ENCODE peak calls at places on chromosomes 12 and 14, in seven cellular contexts. One of them, this sample, is unnamed.

GRCh38 chr12:53713516-53713915 is 13.7 kb downstream of the CALCOCO1 start:
- DNase-seq in HFF-Myc: no peak
- DNase-seq in fibroblast of lung: no peak
- DNase-seq in foreskin fibroblast: no peak
- DNase-seq in heart left ventricle: no peak
- DNase-seq in mucosa of descending colon: no peak
- DNase-seq in body of pancreas: no peak
- DNase-seq in this sample: no peak

GRCh38 chr14:101561145-101561896 is at the start of gene DIO3:
- DNase-seq in heart left ventricle: no peak
- DNase-seq in HFF-Myc: no peak
- DNase-seq in foreskin fibroblast: peak
- DNase-seq in mucosa of descending colon: peak
- DNase-seq in fibroblast of lung: peak
- DNase-seq in body of pancreas: peak
- DNase-seq in this sample: no peak

GRCh38 chr14:106141242-106142220 is 615.1 kb downstream of the TMEM121 start:
- DNase-seq in heart left ventricle: no peak
- DNase-seq in foreskin fibroblast: no peak
- DNase-seq in mucosa of descending colon: no peak
- DNase-seq in HFF-Myc: no peak
- DNase-seq in body of pancreas: no peak
- DNase-seq in fibroblast of lung: no peak
- DNase-seq in this sample: no peak

GRCh38 chr12:88836156-88836555 is 255.9 kb upstream of the KITLG start:
- DNase-seq in fibroblast of lung: no peak
- DNase-seq in body of pancreas: no peak
- DNase-seq in HFF-Myc: no peak
- DNase-seq in foreskin fibroblast: peak
- DNase-seq in heart left ventricle: no peak
- DNase-seq in mucosa of descending colon: no peak
- DNase-seq in this sample: no peak

GRCh38 chr14:68950111-68950510 is 29.0 kb downstream of the ACTN1 start:
- DNase-seq in foreskin fibroblast: peak
- DNase-seq in fibroblast of lung: peak
- DNase-seq in body of pancreas: no peak
- DNase-seq in HFF-Myc: no peak
- DNase-seq in heart left ventricle: peak
- DNase-seq in mucosa of descending colon: no peak
- DNase-seq in this sample: no peak

GRCh38 chr12:108299980-108300696 is 39.0 kb downstream of the CMKLR1 start:
- DNase-seq in fibroblast of lung: no peak
- DNase-seq in mucosa of descending colon: no peak
- DNase-seq in body of pancreas: no peak
- DNase-seq in HFF-Myc: no peak
- DNase-seq in foreskin fibroblast: no peak
- DNase-seq in heart left ventricle: no peak
- DNase-seq in this sample: no peak

GRCh38 chr12:118350908-118351592 is 21.7 kb downstream of the TAOK3 start:
- DNase-seq in HFF-Myc: no peak
- DNase-seq in mucosa of descending colon: no peak
- DNase-seq in foreskin fibroblast: no peak
- DNase-seq in body of pancreas: no peak
- DNase-seq in heart left ventricle: no peak
- DNase-seq in fibroblast of lung: no peak
- DNase-seq in this sample: no peak

GRCh38 chr12:125137776-125138344 is 72.6 kb downstream of the AACS start:
- DNase-seq in fibroblast of lung: no peak
- DNase-seq in body of pancreas: no peak
- DNase-seq in foreskin fibroblast: no peak
- DNase-seq in HFF-Myc: no peak
- DNase-seq in mucosa of descending colon: no peak
- DNase-seq in heart left ventricle: peak
- DNase-seq in this sample: no peak

GRCh38 chr14:72024043-72024407 is 91.8 kb downstream of the RGS6 start:
- DNase-seq in body of pancreas: peak
- DNase-seq in HFF-Myc: no peak
- DNase-seq in fibroblast of lung: no peak
- DNase-seq in heart left ventricle: no peak
- DNase-seq in foreskin fibroblast: no peak
- DNase-seq in mucosa of descending colon: no peak
- DNase-seq in this sample: peak

GRCh38 chr12:116766285-116766684 is 28.2 kb downstream of the RNFT2 start:
- DNase-seq in HFF-Myc: no peak
- DNase-seq in mucosa of descending colon: no peak
- DNase-seq in foreskin fibroblast: no peak
- DNase-seq in heart left ventricle: no peak
- DNase-seq in body of pancreas: no peak
- DNase-seq in fibroblast of lung: no peak
- DNase-seq in this sample: no peak

GRCh38 chr12:128381961-128382360 is 115.0 kb downstream of the TMEM132C start:
- DNase-seq in foreskin fibroblast: no peak
- DNase-seq in HFF-Myc: no peak
- DNase-seq in body of pancreas: no peak
- DNase-seq in mucosa of descending colon: no peak
- DNase-seq in heart left ventricle: no peak
- DNase-seq in fibroblast of lung: no peak
- DNase-seq in this sample: no peak
- H3K4me3 ChIP-seq in foreskin fibroblast: no peak
- H3K4me3 ChIP-seq in HFF-Myc: no peak
- H3K4me3 ChIP-seq in body of pancreas: no peak
- H3K4me3 ChIP-seq in mucosa of descending colon: no peak
- H3K4me3 ChIP-seq in heart left ventricle: no peak
- H3K4me3 ChIP-seq in fibroblast of lung: no peak
- H3K4me3 ChIP-seq in this sample: no peak

DNA sequence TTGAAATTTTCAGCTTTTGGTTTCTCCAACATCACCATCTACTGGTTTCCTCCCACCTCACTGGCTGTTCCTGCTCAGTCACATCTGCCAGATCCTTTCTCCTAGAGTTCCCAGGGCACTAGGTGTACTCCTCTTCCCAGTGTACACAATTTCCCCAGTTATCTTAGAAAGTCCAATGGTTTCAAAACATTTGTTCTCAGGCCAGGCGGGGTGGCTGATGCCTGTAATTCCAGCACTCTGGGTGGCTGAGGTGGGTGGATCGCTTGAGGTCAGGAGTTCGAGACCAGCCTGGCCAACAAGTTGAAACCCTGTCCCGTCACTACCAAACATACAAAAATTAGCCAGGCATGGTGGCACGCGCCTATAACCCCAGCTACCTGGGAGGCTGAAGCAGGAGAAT is 60.7 kb downstream of the SPPL3 start:
- DNase-seq in HFF-Myc: no peak
- DNase-seq in heart left ventricle: no peak
- DNase-seq in mucosa of descending colon: no peak
- DNase-seq in fibroblast of lung: no peak
- DNase-seq in foreskin fibroblast: no peak
- DNase-seq in body of pancreas: no peak
- DNase-seq in this sample: no peak
- TF ChIP-seq CTCF in HFF-Myc: no peak
- TF ChIP-seq CTCF in heart left ventricle: no peak
- TF ChIP-seq CTCF in mucosa of descending colon: no peak
- TF ChIP-seq CTCF in fibroblast of lung: no peak
- TF ChIP-seq CTCF in foreskin fibroblast: no peak
- TF ChIP-seq CTCF in body of pancreas: no peak
- TF ChIP-seq CTCF in this sample: no peak

GRCh38 chr14:104680806-104681688 is 8.4 kb upstream of the INF2 start:
- DNase-seq in body of pancreas: peak
- DNase-seq in mucosa of descending colon: peak
- DNase-seq in heart left ventricle: peak
- DNase-seq in foreskin fibroblast: peak
- DNase-seq in HFF-Myc: no peak
- DNase-seq in fibroblast of lung: peak
- DNase-seq in this sample: no peak
- H3K4me3 ChIP-seq in body of pancreas: no peak
- H3K4me3 ChIP-seq in mucosa of descending colon: no peak
- H3K4me3 ChIP-seq in heart left ventricle: no peak
- H3K4me3 ChIP-seq in foreskin fibroblast: peak
- H3K4me3 ChIP-seq in HFF-Myc: peak
- H3K4me3 ChIP-seq in fibroblast of lung: peak
- H3K4me3 ChIP-seq in this sample: peak

GRCh38 chr14:76518366-76518765 is 142.4 kb downstream of the ESRRB start:
- DNase-seq in body of pancreas: no peak
- DNase-seq in HFF-Myc: no peak
- DNase-seq in mucosa of descending colon: no peak
- DNase-seq in heart left ventricle: no peak
- DNase-seq in foreskin fibroblast: no peak
- DNase-seq in fibroblast of lung: no peak
- DNase-seq in this sample: no peak

GRCh38 chr14:76509291-76509690 is 133.4 kb downstream of the ESRRB start:
- DNase-seq in body of pancreas: no peak
- DNase-seq in HFF-Myc: no peak
- DNase-seq in foreskin fibroblast: no peak
- DNase-seq in heart left ventricle: no peak
- DNase-seq in fibroblast of lung: no peak
- DNase-seq in mucosa of descending colon: no peak
- DNase-seq in this sample: no peak

GRCh38 chr14:76516884-76517283 is 140.9 kb downstream of the ESRRB start:
- DNase-seq in foreskin fibroblast: no peak
- DNase-seq in heart left ventricle: no peak
- DNase-seq in mucosa of descending colon: no peak
- DNase-seq in body of pancreas: no peak
- DNase-seq in HFF-Myc: no peak
- DNase-seq in fibroblast of lung: no peak
- DNase-seq in this sample: no peak

GRCh38 chr14:76510255-76510654 is 134.3 kb downstream of the ESRRB start:
- DNase-seq in heart left ventricle: no peak
- DNase-seq in mucosa of descending colon: no peak
- DNase-seq in fibroblast of lung: no peak
- DNase-seq in body of pancreas: no peak
- DNase-seq in foreskin fibroblast: no peak
- DNase-seq in HFF-Myc: no peak
- DNase-seq in this sample: no peak

DNA sequence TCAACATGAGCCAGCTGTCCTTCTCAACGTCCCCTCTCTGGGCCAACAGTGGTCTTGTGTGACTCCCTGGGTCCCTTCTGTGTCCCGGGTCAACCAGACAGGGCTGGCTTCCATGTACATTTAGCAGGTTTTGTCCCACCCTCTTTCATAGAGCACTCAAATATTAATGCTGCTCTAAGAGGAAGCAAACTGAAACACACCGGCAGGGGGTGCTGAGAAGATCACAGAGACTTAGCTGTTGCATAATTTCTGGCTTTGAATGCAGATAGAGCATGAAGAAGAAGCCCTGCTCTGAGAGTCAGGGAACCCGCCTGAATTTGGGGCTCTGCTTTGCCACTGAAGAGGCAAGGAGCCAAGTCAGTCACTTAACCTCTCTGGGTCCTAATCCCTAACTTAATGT is 138.7 kb downstream of the ESRRB start:
- DNase-seq in mucosa of descending colon: no peak
- DNase-seq in heart left ventricle: no peak
- DNase-seq in body of pancreas: peak
- DNase-seq in foreskin fibroblast: no peak
- DNase-seq in HFF-Myc: no peak
- DNase-seq in fibroblast of lung: peak
- DNase-seq in this sample: no peak
- TF ChIP-seq CTCF in mucosa of descending colon: no peak
- TF ChIP-seq CTCF in heart left ventricle: no peak
- TF ChIP-seq CTCF in body of pancreas: no peak
- TF ChIP-seq CTCF in foreskin fibroblast: no peak
- TF ChIP-seq CTCF in HFF-Myc: peak
- TF ChIP-seq CTCF in fibroblast of lung: no peak
- TF ChIP-seq CTCF in this sample: peak

GRCh38 chr12:112116232-112117060 is 7.9 kb upstream of the NAA25 start:
- DNase-seq in body of pancreas: peak
- DNase-seq in heart left ventricle: peak
- DNase-seq in HFF-Myc: no peak
- DNase-seq in mucosa of descending colon: no peak
- DNase-seq in fibroblast of lung: peak
- DNase-seq in foreskin fibroblast: peak
- DNase-seq in this sample: no peak
- H3K4me3 ChIP-seq in body of pancreas: no peak
- H3K4me3 ChIP-seq in heart left ventricle: no peak
- H3K4me3 ChIP-seq in HFF-Myc: no peak
- H3K4me3 ChIP-seq in mucosa of descending colon: no peak
- H3K4me3 ChIP-seq in fibroblast of lung: no peak
- H3K4me3 ChIP-seq in foreskin fibroblast: no peak
- H3K4me3 ChIP-seq in this sample: no peak

GRCh38 chr14:91354979-91355685 is 62.5 kb downstream of the CCDC88C start:
- DNase-seq in mucosa of descending colon: no peak
- DNase-seq in fibroblast of lung: no peak
- DNase-seq in heart left ventricle: no peak
- DNase-seq in HFF-Myc: no peak
- DNase-seq in foreskin fibroblast: no peak
- DNase-seq in body of pancreas: no peak
- DNase-seq in this sample: no peak
- TF ChIP-seq CTCF in mucosa of descending colon: peak
- TF ChIP-seq CTCF in fibroblast of lung: no peak
- TF ChIP-seq CTCF in heart left ventricle: peak
- TF ChIP-seq CTCF in HFF-Myc: peak
- TF ChIP-seq CTCF in foreskin fibroblast: no peak
- TF ChIP-seq CTCF in body of pancreas: no peak
- TF ChIP-seq CTCF in this sample: peak

GRCh38 chr14:103121846-103122577 is 1.2 kb upstream of the TNFAIP2 start:
- DNase-seq in mucosa of descending colon: peak
- DNase-seq in fibroblast of lung: peak
- DNase-seq in foreskin fibroblast: peak
- DNase-seq in body of pancreas: peak
- DNase-seq in heart left ventricle: peak
- DNase-seq in HFF-Myc: no peak
- DNase-seq in this sample: no peak
- H3K4me3 ChIP-seq in mucosa of descending colon: no peak
- H3K4me3 ChIP-seq in fibroblast of lung: peak
- H3K4me3 ChIP-seq in foreskin fibroblast: no peak
- H3K4me3 ChIP-seq in body of pancreas: no peak
- H3K4me3 ChIP-seq in heart left ventricle: no peak
- H3K4me3 ChIP-seq in HFF-Myc: no peak
- H3K4me3 ChIP-seq in this sample: peak

GRCh38 chr12:130134563-130134915 is 27.7 kb upstream of the FZD10 start:
- DNase-seq in heart left ventricle: no peak
- DNase-seq in mucosa of descending colon: no peak
- DNase-seq in HFF-Myc: no peak
- DNase-seq in foreskin fibroblast: no peak
- DNase-seq in fibroblast of lung: no peak
- DNase-seq in body of pancreas: no peak
- DNase-seq in this sample: no peak
- TF ChIP-seq CTCF in heart left ventricle: no peak
- TF ChIP-seq CTCF in mucosa of descending colon: no peak
- TF ChIP-seq CTCF in HFF-Myc: no peak
- TF ChIP-seq CTCF in foreskin fibroblast: no peak
- TF ChIP-seq CTCF in fibroblast of lung: no peak
- TF ChIP-seq CTCF in body of pancreas: no peak
- TF ChIP-seq CTCF in this sample: no peak

This sample was measured in epithelial cell of proximal tubule.